ENCODE peak calls at places on chromosomes 11 and 22, in nine cellular contexts. R is T-helper 9 cell; L is fibroblast of the aortic adventitia; Q is NCI-H1436; K is activated T-helper 1 cell treated with Interleukin-2 at 50 U/mL for 16 hours; F is stimulated activated CD8-positive, alpha-beta memory T cell treated with anti-CD3 and anti-CD28 coated beads, Interleukin-2, amount 100 ng/mL, for 48 hours; Z is AG09319; A is neuronal stem cell; T is COR-L47. V is an unnamed sample.

GRCh38 chr11:11973361-11973800 is 35.0 kb downstream of the DKK3 start:
- DNase-seq in R (no peak), L (peak; percentile 87), Q (no peak), K (no peak), F (no peak), Z (peak; percentile 31), A (no peak), T (no peak), V (no peak)

GRCh38 chr22:31897842-31898241 is 46.5 kb upstream of the YWHAH start:
- DNase-seq in R (no peak), L (peak; percentile 35), Q (no peak), K (no peak), F (no peak), Z (no peak), A (no peak), T (no peak), V (no peak)

GRCh38 chr11:93838967-93839366 is 11.5 kb downstream of the VSTM5 start:
- DNase-seq in R (no peak), L (no peak), Q (no peak), K (no peak), F (no peak), Z (no peak), A (no peak), T (no peak), V (no peak)

GRCh38 chr11:91800208-91800914 is 424.3 kb upstream of the FAT3 start:
- DNase-seq in R (no peak), L (no peak), Q (no peak), K (no peak), F (no peak), Z (no peak), A (no peak), T (no peak), V (no peak)

GRCh38 chr11:31397239-31397834 is 27.7 kb downstream of the DNAJC24 start:
- DNase-seq in R (no peak), L (peak; percentile 43), Q (peak; percentile 32), K (no peak), F (no peak), Z (no peak), A (no peak), T (peak; percentile 59), V (no peak)

GRCh38 chr22:39462443-39463147 is 5.8 kb downstream of the MGAT3 start:
- DNase-seq in R (no peak), L (no peak), Q (no peak), K (no peak), F (no peak), Z (no peak), A (no peak), T (no peak), V (no peak)

GRCh38 chr22:19419464-19420178 is 11.9 kb downstream of the HIRA start:
- DNase-seq in R (no peak), L (no peak), Q (no peak), K (no peak), F (peak; percentile 40), Z (no peak), A (no peak), T (no peak), V (no peak)

GRCh38 chr11:65183201-65183891 is 1.6 kb downstream of the CAPN1 start:
- DNase-seq in R (no peak), L (no peak), Q (no peak), K (no peak), F (no peak), Z (no peak), A (no peak), T (no peak), V (no peak)

GRCh38 chr22:38505595-38506117 is 455 bp downstream of the DDX17 start:
- DNase-seq in R (peak; percentile 41), L (peak; percentile 67), Q (peak; percentile 41), K (peak; percentile 38), F (peak; percentile 31), Z (peak; percentile 46), A (no peak), T (peak; percentile 62), V (no peak)

GRCh38 chr11:45607995-45608394 is 57.4 kb downstream of the CHST1 start:
- DNase-seq in R (no peak), L (no peak), Q (no peak), K (no peak), F (no peak), Z (no peak), A (no peak), T (no peak), V (no peak)

GRCh38 chr11:103532133-103532788 is 423.0 kb downstream of the DYNC2H1 start:
- DNase-seq in R (no peak), L (peak; percentile 85), Q (no peak), K (no peak), F (no peak), Z (no peak), A (no peak), T (no peak), V (no peak)

GRCh38 chr11:36254739-36255138 is 34.5 kb downstream of the COMMD9 start:
- DNase-seq in R (no peak), L (peak; percentile 72), Q (no peak), K (no peak), F (no peak), Z (no peak), A (no peak), T (no peak), V (no peak)

GRCh38 chr11:63858628-63859550 is 20.0 kb downstream of the MARK2 start:
- DNase-seq in R (no peak), L (peak; percentile 76), Q (no peak), K (no peak), F (no peak), Z (no peak), A (no peak), T (no peak), V (no peak)